ENCODE peak calls at places on chromosomes 7 and 10, in five cellular contexts. B is K562, Z is GM12892, W is ovary, X is tibial nerve. P is an unnamed sample.

GRCh38 chr10:58158806-58159205 is 108.9 kb downstream of the IPMK start:
- DNase-seq in B (no peak), W (no peak), X (no peak), Z (no peak), P (no peak)

GRCh38 chr10:26486985-26487850 is 49.1 kb downstream of the APBB1IP start:
- DNase-seq in Z (no peak), B (no peak), X (no peak), W (no peak), P (no peak)

GRCh38 chr7:106566672-106567071 is 94.3 kb downstream of the CCDC71L start:
- DNase-seq in Z (no peak), B (no peak), W (no peak), X (no peak), P (no peak)

GRCh38 chr10:120429395-120429794 is 27.6 kb upstream of the PLPP4 start:
- DNase-seq in B (no peak), W (no peak), X (no peak), Z (no peak), P (no peak)

GRCh38 chr10:23191764-23192395 is at the start of gene PTF1A:
- DNase-seq in B (no peak), W (no peak), Z (no peak), X (no peak), P (peak)

GRCh38 chr10:75094465-75094864 is 17.0 kb upstream of the SAMD8 start:
- DNase-seq in X (no peak), W (no peak), Z (no peak), B (no peak), P (no peak)

GRCh38 chr7:64559206-64559605 is 3.7 kb downstream of the ZNF680 start:
- DNase-seq in Z (no peak), W (no peak), B (no peak), X (no peak), P (no peak)

GRCh38 chr7:82704121-82704520 is 260.5 kb upstream of the CACNA2D1 start:
- DNase-seq in W (no peak), Z (no peak), B (no peak), X (no peak), P (no peak)

GRCh38 chr7:104552102-104552501 is 223.7 kb downstream of the LHFPL3 start:
- DNase-seq in B (peak), W (peak), X (peak), Z (no peak), P (peak)

GRCh38 chr10:132407846-132408278 is 10.9 kb downstream of the PWWP2B start:
- DNase-seq in B (no peak), Z (no peak), W (peak), X (no peak), P (peak)
- TF ChIP-seq POLR2A in B (no peak), Z (no peak), W (no peak), X (no peak), P (peak)

DNA sequence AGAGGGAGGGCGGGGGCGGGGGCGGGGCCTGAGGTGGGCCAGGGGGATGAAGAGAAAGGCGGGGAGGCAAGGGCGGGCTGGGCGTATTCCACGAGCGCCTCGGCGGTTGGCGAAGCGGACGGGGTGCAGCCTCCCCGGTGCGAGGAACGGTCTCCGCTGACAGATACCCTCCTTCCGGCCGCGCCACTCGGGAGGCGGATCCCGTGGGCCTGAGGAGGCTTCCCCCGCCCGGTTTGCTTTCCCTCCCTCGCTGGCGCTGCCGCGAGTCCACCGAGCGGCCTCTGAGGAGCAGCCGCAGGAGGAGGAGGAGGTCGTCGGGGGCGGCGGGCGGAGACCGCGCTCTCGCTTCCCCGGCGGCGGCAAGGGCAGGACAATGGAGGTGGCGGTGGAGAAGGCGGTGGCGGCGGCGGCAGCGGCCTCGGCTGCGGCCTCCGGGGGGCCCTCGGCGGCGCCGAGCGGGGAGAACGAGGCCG is at the start of gene TRIM24:
- DNase-seq in Z (peak), X (no peak), W (no peak), B (no peak), P (no peak)
- TF ChIP-seq POLR2A in Z (peak), X (peak), W (peak), B (peak), P (no peak)

GRCh38 chr7:151126500-151127137 is 40.3 kb downstream of the AGAP3 start:
- DNase-seq in W (no peak), X (no peak), Z (no peak), B (no peak), P (no peak)
- TF ChIP-seq POLR2A in W (no peak), X (no peak), Z (no peak), B (no peak), P (no peak)

GRCh38 chr7:28469562-28469961 is 57.2 kb downstream of the CREB5 start:
- DNase-seq in B (no peak), W (no peak), Z (no peak), X (no peak), P (no peak)
- TF ChIP-seq POLR2A in B (no peak), W (no peak), Z (no peak), X (no peak), P (no peak)

GRCh38 chr10:102450124-102450373 is 1.3 kb downstream of the C10orf95 start:
- DNase-seq in W (no peak), B (no peak), Z (no peak), X (no peak), P (no peak)

GRCh38 chr10:102449321-102450123 is 1.8 kb downstream of the C10orf95 start:
- DNase-seq in X (peak), Z (no peak), B (peak), W (peak), P (no peak)

GRCh38 chr10:102451105-102451969 is at the start of gene C10orf95:
- DNase-seq in X (no peak), B (no peak), W (no peak), Z (no peak), P (no peak)

GRCh38 chr10:102452672-102453340 is 1.5 kb upstream of the C10orf95 start:
- DNase-seq in Z (no peak), B (no peak), W (no peak), X (no peak), P (no peak)

GRCh38 chr10:102450374-102451104 is 804 bp downstream of the C10orf95 start:
- DNase-seq in W (peak), X (peak), Z (peak), B (peak), P (peak)
- TF ChIP-seq POLR2A in W (peak), X (peak), Z (peak), B (no peak), P (no peak)

DNA sequence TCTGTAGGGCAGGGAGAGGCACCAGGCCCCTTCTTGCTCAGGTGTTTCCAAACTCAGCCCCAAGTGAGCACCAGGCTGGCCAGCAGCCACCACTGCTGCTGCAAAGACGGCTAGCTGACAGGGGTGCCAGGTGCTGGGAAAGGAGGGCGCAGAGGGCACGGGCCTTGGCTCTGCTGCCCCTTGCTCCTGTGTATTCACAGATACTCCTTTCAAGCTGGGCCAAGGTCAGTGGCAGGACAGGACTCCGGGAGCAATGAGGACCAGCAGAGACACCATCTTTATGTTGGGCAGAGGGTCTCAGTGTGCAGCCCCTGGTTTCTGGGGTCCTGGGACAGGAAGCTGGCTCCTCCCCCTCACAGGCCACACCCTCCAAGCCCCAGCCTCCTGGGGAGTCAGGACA is 110.1 kb downstream of the SMURF1 start:
- DNase-seq in W (no peak), X (no peak), B (no peak), Z (no peak), P (no peak)
- TF ChIP-seq POLR2A in W (no peak), X (no peak), B (no peak), Z (no peak), P (no peak)